ENCODE peak calls at places on chromosomes 11 and 22, in four cellular contexts. V, U, W and N are unnamed samples.
A peak's percentile ranks its signal among the peaks of the same experiment; 100 is the strongest.

GRCh38 chr11:103842795-103843194 is 193.6 kb upstream of the DDI1 start:
- DNase-seq in V (no peak), U (no peak), W (no peak), N (no peak)

GRCh38 chr11:16985297-16985696 is 28.9 kb downstream of the PLEKHA7 start:
- DNase-seq in V (no peak), U (no peak), W (no peak), N (no peak)

GRCh38 chr22:37607010-37607911 is 1.4 kb upstream of the GGA1 start:
- DNase-seq in V (peak; percentile 49), U (peak; percentile 58), W (peak; percentile 78), N (peak; percentile 69)

GRCh38 chr22:44337658-44338004 is 24.9 kb upstream of the SHISAL1 start:
- DNase-seq in V (no peak), U (no peak), W (peak; percentile 38), N (no peak)

GRCh38 chr22:42901790-42902508 is 44.9 kb upstream of the ARFGAP3 start:
- DNase-seq in V (no peak), U (no peak), W (peak; percentile 15), N (no peak)

GRCh38 chr22:38766076-38766777 is 10.4 kb upstream of the SUN2 start:
- DNase-seq in V (no peak), U (no peak), W (peak; percentile 45), N (no peak)

GRCh38 chr11:102446606-102447005 is 6.0 kb downstream of the TMEM123 start:
- DNase-seq in V (no peak), U (no peak), W (no peak), N (no peak)

GRCh38 chr11:46352063-46352841 is 5.0 kb downstream of the DGKZ start:
- DNase-seq in V (no peak), U (no peak), W (peak; percentile 89), N (peak; percentile 70)

GRCh38 chr11:43789700-43790443 is 90.8 kb upstream of the ALKBH3 start:
- DNase-seq in V (no peak), U (no peak), W (no peak), N (no peak)

GRCh38 chr22:49551897-49552659 is 275.6 kb downstream of the BRD1 start:
- DNase-seq in V (no peak), U (no peak), W (no peak), N (no peak)

GRCh38 chr11:96748639-96749370 is 359.0 kb downstream of the JRKL start:
- DNase-seq in V (no peak), U (no peak), W (no peak), N (no peak)

GRCh38 chr22:38083931-38084631 is at the start of gene SLC16A8:
- DNase-seq in V (no peak), U (no peak), W (no peak), N (no peak)

GRCh38 chr11:66971483-66971882 is 3.6 kb upstream of the C11orf86 start:
- DNase-seq in V (no peak), U (no peak), W (no peak), N (no peak)

GRCh38 chr11:16040151-16040550 is 316.2 kb downstream of the SOX6 start:
- DNase-seq in V (no peak), U (no peak), W (no peak), N (no peak)

GRCh38 chr22:40178417-40179409 is 988 bp downstream of the TNRC6B start:
- DNase-seq in V (no peak), U (no peak), W (no peak), N (no peak)

GRCh38 chr22:37907036-37907954 is 1.2 kb downstream of the MICALL1 start:
- DNase-seq in V (no peak), U (no peak), W (no peak), N (no peak)

GRCh38 chr11:72962084-72962483 is 147.9 kb downstream of the ATG16L2 start:
- DNase-seq in V (no peak), U (peak; percentile 40), W (no peak), N (no peak)

GRCh38 chr11:112776834-112777793 is 184.1 kb upstream of the NCAM1 start:
- DNase-seq in V (no peak), U (no peak), W (peak; percentile 16), N (no peak)

GRCh38 chr11:132088551-132088950 is 718.1 kb downstream of the NTM start:
- DNase-seq in V (no peak), U (no peak), W (no peak), N (no peak)

GRCh38 chr22:44659140-44659539 is 42.9 kb upstream of the PRR5 start:
- DNase-seq in V (no peak), U (no peak), W (no peak), N (no peak)

GRCh38 chr22:44582016-44582415 is 84.0 kb upstream of the RTL6 start:
- DNase-seq in V (no peak), U (no peak), W (no peak), N (no peak)

GRCh38 chr11:28739489-28740280 is 631.5 kb downstream of the METTL15 start:
- DNase-seq in V (no peak), U (no peak), W (no peak), N (no peak)

GRCh38 chr22:50293441-50294318 is 13.8 kb downstream of the PLXNB2 start:
- DNase-seq in V (no peak), U (no peak), W (no peak), N (no peak)

GRCh38 chr11:68191661-68192579 is 21.2 kb downstream of the KMT5B start:
- DNase-seq in V (no peak), U (no peak), W (peak; percentile 6), N (no peak)

GRCh38 chr11:84496122-84496521 is 1131.0 kb downstream of the DLG2 start:
- DNase-seq in V (no peak), U (no peak), W (no peak), N (no peak)
- TF ChIP-seq SPI1 in V (no peak), U (no peak), W (no peak), N (no peak)

GRCh38 chr11:12103411-12104225 is 6.8 kb upstream of the MICAL2 start:
- DNase-seq in V (no peak), U (no peak), W (no peak), N (no peak)

GRCh38 chr11:12100886-12101285 is 9.5 kb upstream of the MICAL2 start:
- DNase-seq in V (no peak), U (no peak), W (no peak), N (no peak)

GRCh38 chr11:12101318-12101717 is 9.1 kb upstream of the MICAL2 start:
- DNase-seq in V (no peak), U (no peak), W (no peak), N (no peak)

GRCh38 chr11:12100429-12100828 is 10.0 kb upstream of the MICAL2 start:
- DNase-seq in V (no peak), U (no peak), W (no peak), N (no peak)

GRCh38 chr11:12102588-12103410 is 7.6 kb upstream of the MICAL2 start:
- DNase-seq in V (no peak), U (no peak), W (no peak), N (no peak)
- TF ChIP-seq SPI1 in V (no peak), U (no peak), W (no peak), N (no peak)

GRCh38 chr11:12390258-12390657 is 12.9 kb downstream of the PARVA start:
- DNase-seq in V (no peak), U (no peak), W (no peak), N (no peak)
- TF ChIP-seq SPI1 in V (no peak), U (no peak), W (no peak), N (no peak)

DNA sequence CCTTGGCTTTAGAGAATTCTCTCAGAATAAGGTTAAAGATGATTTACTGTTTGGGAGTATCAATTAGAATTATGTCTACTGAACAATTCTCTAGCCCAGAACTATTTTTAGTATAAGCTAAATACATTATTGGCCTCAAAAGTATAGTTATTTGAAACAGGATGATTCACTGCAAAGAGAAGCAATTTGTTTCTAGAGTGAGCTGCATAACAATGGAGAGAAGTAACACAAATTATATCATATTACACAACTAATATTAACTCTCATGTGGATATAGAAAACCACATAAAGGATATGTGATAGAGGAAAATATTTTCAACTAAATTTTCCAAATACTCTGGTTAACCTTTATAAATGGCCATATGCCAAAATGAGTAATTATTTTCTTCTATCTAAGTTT is 24.9 kb downstream of the PGM2L1 start:
- DNase-seq in V (no peak), U (no peak), W (no peak), N (no peak)
- TF ChIP-seq SPI1 in V (no peak), U (no peak), W (no peak), N (no peak)

GRCh38 chr11:74138572-74138971 is 32.2 kb downstream of the C2CD3 start:
- DNase-seq in V (no peak), U (no peak), W (peak; percentile 36), N (no peak)
- TF ChIP-seq SPI1 in V (no peak), U (no peak), W (no peak), N (no peak)

DNA sequence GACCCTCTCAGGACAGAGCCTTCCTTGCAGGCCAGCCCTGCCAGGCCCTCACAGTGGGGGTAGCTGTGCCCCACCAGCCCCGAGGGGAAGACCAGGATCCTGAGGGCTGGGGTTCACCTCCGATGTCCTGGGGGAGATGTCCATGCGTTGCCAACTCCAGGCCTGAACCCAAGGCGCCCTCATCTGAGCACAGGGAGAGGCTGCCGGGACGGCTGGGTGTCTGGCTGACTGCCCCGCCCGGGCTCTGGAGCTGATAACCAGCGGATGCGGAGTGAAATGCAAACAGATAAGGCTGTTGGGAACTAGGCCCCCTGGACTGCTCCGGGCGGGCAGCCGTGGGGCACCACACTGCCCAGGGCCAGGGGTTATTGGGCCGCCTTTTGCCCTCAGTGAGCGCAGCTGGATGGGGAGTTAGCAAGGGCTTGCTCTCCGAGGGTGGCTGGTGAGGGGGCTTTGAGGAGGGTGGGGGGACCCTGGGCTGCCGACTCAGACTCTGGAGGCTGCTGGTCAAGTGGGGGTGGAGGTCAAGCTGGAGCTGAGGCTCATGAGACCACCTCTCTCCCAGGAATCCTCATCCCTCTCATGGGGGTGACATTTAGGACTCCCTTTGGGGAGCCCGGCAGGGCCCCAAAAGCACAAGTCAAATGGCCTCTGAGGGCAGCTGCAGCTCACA is 5.6 kb upstream of the MUC6 start:
- DNase-seq in V (no peak), U (no peak), W (peak; percentile 58), N (no peak)
- TF ChIP-seq SPI1 in V (no peak), U (no peak), W (no peak), N (no peak)

DNA sequence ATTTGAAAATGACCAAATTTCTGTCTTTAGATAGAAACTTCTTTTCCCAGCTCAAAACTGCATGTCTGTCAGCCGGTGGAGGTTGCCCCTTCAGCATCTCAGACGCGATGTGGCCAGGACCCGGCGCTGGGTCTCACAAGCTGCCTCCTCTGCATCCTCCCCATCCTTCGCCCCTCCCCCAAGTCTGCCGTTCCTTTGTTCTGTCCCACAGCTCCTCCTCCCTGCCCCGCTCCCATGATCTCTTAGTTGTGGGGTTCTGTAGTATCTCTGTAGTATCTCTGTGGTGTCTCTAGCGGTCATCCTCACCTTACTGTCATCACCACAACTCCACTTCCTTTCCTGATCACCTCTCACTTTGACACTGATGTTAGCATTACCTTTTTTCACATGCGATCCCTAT is 49.9 kb downstream of the TRAF6 start:
- DNase-seq in V (no peak), U (no peak), W (no peak), N (no peak)
- TF ChIP-seq SPI1 in V (no peak), U (no peak), W (no peak), N (no peak)

DNA sequence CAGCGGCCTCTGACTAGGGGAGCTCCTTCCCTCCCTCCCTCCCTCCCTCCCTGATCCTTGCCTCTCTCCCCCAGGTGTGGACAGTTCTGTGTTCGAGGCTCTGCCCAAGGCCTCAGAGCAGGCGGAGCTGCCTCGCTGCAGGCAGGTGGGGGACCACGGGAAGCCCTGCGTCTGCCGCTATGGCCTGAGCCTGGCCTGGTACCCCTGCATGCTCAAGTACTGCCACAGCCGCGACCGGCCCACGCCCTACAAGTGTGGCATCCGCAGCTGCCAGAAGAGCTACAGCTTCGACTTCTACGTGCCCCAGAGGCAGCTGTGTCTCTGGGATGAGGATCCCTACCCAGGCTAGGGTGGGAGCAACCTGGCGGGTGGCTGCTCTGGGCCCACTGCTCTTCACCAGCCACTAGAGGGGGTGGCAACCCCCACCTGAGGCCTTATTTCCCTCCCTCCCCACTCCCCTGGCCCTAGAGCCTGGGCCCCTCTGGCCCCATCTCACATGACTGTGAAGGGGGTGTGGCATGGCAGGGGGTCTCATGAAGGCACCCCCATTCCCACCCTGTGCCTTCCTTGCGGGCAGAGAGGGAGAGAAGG is 11.1 kb upstream of the POU2F3 start:
- DNase-seq in V (no peak), U (no peak), W (peak; percentile 47), N (no peak)
- TF ChIP-seq SPI1 in V (no peak), U (no peak), W (no peak), N (no peak)